ENCODE peak calls at places on chromosomes 2 and 18, in five cellular contexts. A is gastrocnemius medialis, T is left lung, H is right cardiac atrium, D is right lobe of liver. Q is an unnamed sample.

GRCh38 chr18:77100751-77101355 is 31.7 kb downstream of the MBP start:
- DNase-seq in A (no peak), T (no peak), H (peak; percentile 23), D (no peak), Q (no peak)

GRCh38 chr2:128316777-128317185 is 1.9 kb downstream of the HS6ST1 start:
- DNase-seq in A (no peak), T (peak; percentile 51), H (no peak), D (no peak), Q (no peak)

GRCh38 chr2:55595536-55595935 is 21.9 kb downstream of the PPP4R3B start:
- DNase-seq in A (no peak), T (no peak), H (no peak), D (no peak), Q (no peak)

GRCh38 chr18:46481048-46481846 is 175.8 kb downstream of the LOXHD1 start:
- DNase-seq in A (no peak), T (no peak), H (peak; percentile 58), D (no peak), Q (peak; percentile 52)

GRCh38 chr2:135055182-135055786 is 3.2 kb downstream of the RAB3GAP1 start:
- DNase-seq in A (no peak), T (no peak), H (no peak), D (no peak), Q (no peak)

GRCh38 chr2:164735309-164735919 is 106.2 kb downstream of the COBLL1 start:
- DNase-seq in A (no peak), T (no peak), H (no peak), D (no peak), Q (no peak)

GRCh38 chr18:54181856-54182612 is 42.4 kb downstream of the MBD2 start:
- DNase-seq in A (no peak), T (no peak), H (no peak), D (no peak), Q (no peak)

GRCh38 chr2:64779117-64779690 is 125.5 kb upstream of the SERTAD2 start:
- DNase-seq in A (no peak), T (no peak), H (no peak), D (no peak), Q (peak; percentile 1)

GRCh38 chr2:1677833-1678165 is 66.5 kb downstream of the PXDN start:
- DNase-seq in A (no peak), T (peak; percentile 65), H (no peak), D (no peak), Q (no peak)

GRCh38 chr2:188701836-188702235 is 272.3 kb upstream of the COL3A1 start:
- DNase-seq in A (no peak), T (no peak), H (no peak), D (no peak), Q (no peak)

GRCh38 chr2:3257166-3257565 is 120.5 kb downstream of the EIPR1 start:
- DNase-seq in A (no peak), T (no peak), H (no peak), D (no peak), Q (no peak)

GRCh38 chr2:3291750-3292149 is 85.9 kb downstream of the EIPR1 start:
- DNase-seq in A (no peak), T (no peak), H (peak; percentile 30), D (no peak), Q (no peak)

GRCh38 chr2:127531133-127531709 is 4.3 kb upstream of the MYO7B start:
- DNase-seq in A (no peak), T (no peak), H (no peak), D (no peak), Q (no peak)

GRCh38 chr2:54471221-54471711 is 15.1 kb downstream of the SPTBN1 start:
- DNase-seq in A (no peak), T (no peak), H (no peak), D (no peak), Q (no peak)

GRCh38 chr2:112170495-112170894 is 32.3 kb downstream of the FBLN7 start:
- DNase-seq in A (no peak), T (no peak), H (no peak), D (no peak), Q (no peak)

GRCh38 chr2:112173646-112174319 is 35.6 kb downstream of the FBLN7 start:
- DNase-seq in A (no peak), T (no peak), H (peak; percentile 33), D (no peak), Q (no peak)

GRCh38 chr2:112175958-112176573 is 37.9 kb downstream of the FBLN7 start:
- DNase-seq in A (no peak), T (no peak), H (no peak), D (no peak), Q (no peak)

GRCh38 chr2:112175333-112175732 is 37.1 kb downstream of the FBLN7 start:
- DNase-seq in A (no peak), T (peak; percentile 56), H (no peak), D (no peak), Q (no peak)

GRCh38 chr2:112174383-112174782 is 36.2 kb downstream of the FBLN7 start:
- DNase-seq in A (no peak), T (no peak), H (no peak), D (no peak), Q (no peak)
- H3K4me1 ChIP-seq in A (no peaks in the 10 kb centered on the region), T (no peaks in the 10 kb centered on the region), H (no peaks in the 10 kb centered on the region), D (no peaks in the 10 kb centered on the region), Q (peaks cover 8% of the 10 kb centered on the region)

GRCh38 chr2:218956039-218956438 is 3.4 kb upstream of the CDK5R2 start:
- DNase-seq in A (no peak), T (no peak), H (no peak), D (no peak), Q (no peak)
- H3K27me3 ChIP-seq in A (peaks cover 29% of the 10 kb centered on the region), T (peaks cover 24% of the 10 kb centered on the region), H (no peaks in the 10 kb centered on the region), D (no peaks in the 10 kb centered on the region), Q (peaks cover 12% of the 10 kb centered on the region)

GRCh38 chr2:86825020-86825727 is 34.5 kb upstream of the CD8A start:
- DNase-seq in A (no peak), T (no peak), H (no peak), D (no peak), Q (no peak)
- H3K4me1 ChIP-seq in A (no peaks in the 10 kb centered on the region), T (no peaks in the 10 kb centered on the region), H (no peaks in the 10 kb centered on the region), D (no peaks in the 10 kb centered on the region), Q (no peaks in the 10 kb centered on the region)

GRCh38 chr18:55869547-55869946 is 281.6 kb upstream of the TCF4 start:
- DNase-seq in A (no peak), T (no peak), H (no peak), D (no peak), Q (no peak)
- H3K27me3 ChIP-seq in A (peaks cover 7% of the 10 kb centered on the region), T (no peaks in the 10 kb centered on the region), H (no peaks in the 10 kb centered on the region), D (no peaks in the 10 kb centered on the region), Q (no peaks in the 10 kb centered on the region)

GRCh38 chr2:233332125-233332524 is 22.2 kb upstream of the DGKD start:
- DNase-seq in A (no peak), T (peak; percentile 20), H (no peak), D (no peak), Q (no peak)
- H3K4me1 ChIP-seq in A (no peaks in the 10 kb centered on the region), T (peaks cover 38% of the 10 kb centered on the region), H (no peaks in the 10 kb centered on the region), D (no peaks in the 10 kb centered on the region), Q (peaks cover 63% of the 10 kb centered on the region)

GRCh38 chr2:18473241-18473841 is 87.1 kb downstream of the RDH14 start:
- DNase-seq in A (no peak), T (no peak), H (no peak), D (no peak), Q (no peak)
- H3K27me3 ChIP-seq in A (no peaks in the 10 kb centered on the region), T (no peaks in the 10 kb centered on the region), H (no peaks in the 10 kb centered on the region), D (no peaks in the 10 kb centered on the region), Q (no peaks in the 10 kb centered on the region)

Q was measured in CD4-positive, alpha-beta memory T cell.